ENCODE peak calls at places on chromosomes 13 and 19, in six cellular contexts. P, X, Y, O, J and V are unnamed samples.

GRCh38 chr13:19959831-19960672 is 1.5 kb downstream of the ZMYM2 start:
- DNase-seq in O (peak; percentile 86), Y (peak; percentile 82), J (peak; percentile 88), X (peak; percentile 95), P (peak; percentile 95), V (peak; percentile 91)

GRCh38 chr19:14554382-14554812 is 17.5 kb downstream of the NDUFB7 start:
- DNase-seq in X (no peak), P (peak; percentile 61), J (no peak), O (no peak), Y (no peak), V (no peak)

GRCh38 chr13:99320693-99321481 is 13.7 kb upstream of the GPR183 start:
- DNase-seq in Y (no peak), P (no peak), O (no peak), J (no peak), X (no peak), V (no peak)

GRCh38 chr13:68927387-68928026 is 1180.1 kb upstream of the ATXN8OS start:
- DNase-seq in J (no peak), X (no peak), P (peak; percentile 70), Y (no peak), O (no peak), V (peak; percentile 43)

GRCh38 chr19:46604781-46605355 is 3.7 kb downstream of the CALM3 start:
- DNase-seq in O (no peak), X (no peak), Y (no peak), P (peak; percentile 8), J (peak; percentile 55), V (no peak)

GRCh38 chr13:23378009-23378632 is 55.4 kb downstream of the SACS start:
- DNase-seq in P (peak; percentile 68), O (no peak), Y (peak; percentile 64), X (no peak), J (peak; percentile 37), V (no peak)

GRCh38 chr13:113417008-113417735 is 36.1 kb downstream of the ADPRHL1 start:
- DNase-seq in X (no peak), Y (no peak), O (no peak), J (no peak), P (no peak), V (no peak)

GRCh38 chr19:6588508-6589345 is 2.2 kb downstream of the CD70 start:
- DNase-seq in J (no peak), P (no peak), X (no peak), O (no peak), Y (no peak), V (no peak)

GRCh38 chr19:11382898-11383705 is 1.0 kb downstream of the EPOR start:
- DNase-seq in P (peak; percentile 81), O (peak; percentile 65), X (peak; percentile 84), Y (no peak), J (peak; percentile 39), V (peak; percentile 74)

GRCh38 chr13:110399801-110400200 is 92.7 kb downstream of the COL4A2 start:
- DNase-seq in X (no peak), Y (no peak), P (no peak), J (no peak), O (no peak), V (no peak)

GRCh38 chr19:19750842-19751790 is 18.2 kb upstream of the ZNF14 start:
- DNase-seq in P (no peak), X (peak; percentile 81), J (no peak), Y (no peak), O (no peak), V (no peak)

GRCh38 chr19:41304706-41305483 is 5.1 kb upstream of the CCDC97 start:
- DNase-seq in O (no peak), X (no peak), J (no peak), Y (no peak), P (no peak), V (no peak)

GRCh38 chr13:95352486-95352885 is 51.2 kb upstream of the ABCC4 start:
- DNase-seq in Y (no peak), J (no peak), X (no peak), P (no peak), O (no peak), V (no peak)

GRCh38 chr19:48913114-48913513 is 13.0 kb downstream of the NUCB1 start:
- DNase-seq in X (no peak), P (no peak), Y (no peak), J (no peak), O (no peak), V (no peak)

GRCh38 chr13:30111810-30112209 is 195.5 kb downstream of the KATNAL1 start:
- DNase-seq in Y (no peak), P (no peak), O (no peak), X (no peak), J (no peak), V (no peak)

GRCh38 chr19:2363419-2363818 is 3.4 kb downstream of the TMPRSS9 start:
- DNase-seq in J (no peak), O (no peak), X (no peak), P (no peak), Y (no peak), V (no peak)

GRCh38 chr13:27379694-27380596 is 44.5 kb upstream of the GTF3A start:
- DNase-seq in X (no peak), Y (no peak), J (peak; percentile 35), P (peak; percentile 87), O (peak; percentile 89), V (peak; percentile 86)

GRCh38 chr13:30577381-30577780 is 40.3 kb upstream of the USPL1 start:
- DNase-seq in P (peak; percentile 8), O (no peak), Y (no peak), X (no peak), J (no peak), V (no peak)

GRCh38 chr19:14147797-14148605 is 11.6 kb upstream of the ASF1B start:
- DNase-seq in Y (peak; percentile 74), O (peak; percentile 65), J (peak; percentile 74), X (no peak), P (peak; percentile 85), V (peak; percentile 86)

GRCh38 chr13:90070837-90071525 is 1276.5 kb upstream of the MIR17HG start:
- DNase-seq in J (no peak), X (no peak), Y (no peak), P (peak; percentile 9), O (no peak), V (no peak)

GRCh38 chr13:67230774-67231480 is 791 bp upstream of the PCDH9 start:
- DNase-seq in Y (peak; percentile 32), P (peak; percentile 82), X (peak; percentile 89), J (peak; percentile 38), O (peak; percentile 59), V (peak; percentile 72)

GRCh38 chr19:4737955-4738580 is 14.4 kb upstream of the DPP9 start:
- DNase-seq in X (no peak), Y (no peak), P (no peak), O (no peak), J (no peak), V (no peak)

GRCh38 chr13:94987869-94988268 is 275.5 kb upstream of the SOX21 start:
- DNase-seq in Y (no peak), J (no peak), P (no peak), O (no peak), X (no peak), V (no peak)

GRCh38 chr13:109667754-109668360 is 118.5 kb downstream of the IRS2 start:
- DNase-seq in P (no peak), X (no peak), J (no peak), O (no peak), Y (no peak), V (no peak)

GRCh38 chr13:51921790-51922740 is 60.3 kb downstream of the CCDC70 start:
- DNase-seq in Y (no peak), P (no peak), O (no peak), J (no peak), X (no peak), V (no peak)

GRCh38 chr19:47765522-47766358 is 12.8 kb upstream of the SELENOW start:
- DNase-seq in O (peak; percentile 71), P (peak; percentile 78), X (peak; percentile 86), J (no peak), Y (peak; percentile 65), V (peak; percentile 88)
- TF ChIP-seq CTCF in O (peak; percentile 75), P (peak; percentile 65), X (peak; percentile 78), J (peak; percentile 84), Y (peak; percentile 72), V (peak; percentile 81)

GRCh38 chr19:50494186-50495019 is 16.6 kb downstream of the JOSD2 start:
- DNase-seq in X (no peak), J (no peak), O (no peak), P (no peak), Y (no peak), V (no peak)

GRCh38 chr19:50496189-50497029 is 14.6 kb downstream of the JOSD2 start:
- DNase-seq in O (peak; percentile 30), P (no peak), J (no peak), Y (no peak), X (no peak), V (peak; percentile 67)

GRCh38 chr19:50493171-50493570 is 16.5 kb upstream of the GARIN5A start:
- DNase-seq in P (no peak), X (no peak), O (no peak), J (no peak), Y (no peak), V (no peak)

GRCh38 chr19:50497030-50497420 is 14.0 kb downstream of the JOSD2 start:
- DNase-seq in P (no peak), J (no peak), X (no peak), Y (no peak), O (no peak), V (peak; percentile 43)

GRCh38 chr19:50495020-50495531 is 15.9 kb downstream of the JOSD2 start:
- DNase-seq in P (no peak), O (no peak), J (no peak), Y (no peak), X (no peak), V (no peak)
- TF ChIP-seq CTCF in P (no peak), O (no peak), J (no peak), Y (no peak), X (no peak), V (no peak)

DNA sequence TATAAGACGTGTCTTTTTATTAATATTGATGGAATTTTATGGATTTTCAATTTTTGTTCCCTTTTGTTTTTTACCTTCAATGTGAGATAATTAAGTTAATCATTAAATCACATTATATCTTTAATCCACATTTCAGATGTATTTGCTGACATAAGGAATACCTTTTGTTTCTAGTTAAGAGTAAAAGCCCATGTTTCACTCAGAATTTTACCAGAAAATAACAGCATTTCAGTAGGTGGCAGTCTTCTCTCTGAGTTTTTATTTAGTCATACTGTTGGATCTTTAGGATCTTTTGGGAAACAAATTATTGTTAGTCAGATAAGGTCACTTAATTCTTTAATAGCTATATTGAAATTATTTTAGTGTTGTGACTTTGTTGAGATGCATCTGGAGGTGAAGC is 67.9 kb downstream of the NDFIP2 start:
- DNase-seq in P (no peak), J (no peak), X (no peak), O (no peak), Y (no peak), V (no peak)
- TF ChIP-seq CTCF in P (peak; percentile 64), J (no peak), X (peak; percentile 61), O (peak; percentile 34), Y (no peak), V (no peak)

GRCh38 chr19:18279516-18280246 is 1.7 kb downstream of the JUND start:
- DNase-seq in P (peak; percentile 96), Y (peak; percentile 94), J (peak; percentile 92), X (peak; percentile 97), O (peak; percentile 92), V (peak; percentile 91)

GRCh38 chr19:18280247-18281081 is 958 bp downstream of the JUND start:
- DNase-seq in J (peak; percentile 80), P (peak; percentile 82), Y (peak; percentile 76), O (peak; percentile 84), X (peak; percentile 92), V (peak; percentile 82)

GRCh38 chr19:18279266-18279515 is 2.2 kb downstream of the JUND start:
- DNase-seq in O (no peak), Y (no peak), J (no peak), X (no peak), P (no peak), V (no peak)

GRCh38 chr19:18281082-18282020 is at the start of gene JUND:
- DNase-seq in O (peak; percentile 99), J (peak; percentile 97), P (peak; percentile 99), X (peak; percentile 100), Y (peak; percentile 98), V (peak; percentile 97)

GRCh38 chr19:18278521-18279265 is 2.7 kb downstream of the JUND start:
- DNase-seq in P (no peak), X (no peak), J (no peak), O (peak; percentile 48), Y (no peak), V (no peak)
- TF ChIP-seq CTCF in P (peak; percentile 32), X (peak; percentile 50), J (no peak), O (peak; percentile 9), Y (no peak), V (no peak)